ENCODE peak calls at places on chromosome 14, in five cellular contexts. V is astrocyte; W is astrocyte of the spinal cord; J is CD4-positive, CD25-positive, alpha-beta regulatory T cell; Y is fibroblast of pulmonary artery. K is an unnamed sample.
A peak's percentile ranks its signal among the peaks of the same experiment; 100 is the strongest.

GRCh38 chr14:55309761-55310365 is 38.6 kb downstream of the FBXO34 start:
- DNase-seq in J (no peak), W (no peak), V (peak; percentile 21), Y (no peak), K (no peak)

GRCh38 chr14:59277659-59278058 is 89.2 kb downstream of the DAAM1 start:
- DNase-seq in W (peak; percentile 51), V (no peak), Y (no peak), J (no peak), K (no peak)

GRCh38 chr14:90384543-90384911 is 12.3 kb upstream of the CALM1 start:
- DNase-seq in W (no peak), V (peak; percentile 76), J (no peak), Y (no peak), K (peak; percentile 29)

GRCh38 chr14:78567343-78567742 is 397.2 kb downstream of the NRXN3 start:
- DNase-seq in J (no peak), V (peak; percentile 21), Y (no peak), W (peak; percentile 34), K (peak; percentile 46)

GRCh38 chr14:104211242-104211641 is 72.9 kb downstream of the KIF26A start:
- DNase-seq in J (no peak), Y (no peak), V (no peak), W (no peak), K (no peak)

GRCh38 chr14:81533212-81533535 is 479 bp downstream of the SEL1L start:
- DNase-seq in J (no peak), W (no peak), Y (no peak), V (no peak), K (no peak)

GRCh38 chr14:105087308-105087962 is 22.2 kb upstream of the GPR132 start:
- DNase-seq in V (peak; percentile 63), Y (peak; percentile 42), W (peak; percentile 54), J (no peak), K (peak; percentile 62)

GRCh38 chr14:58944226-58944769 is 244.2 kb upstream of the DAAM1 start:
- DNase-seq in Y (no peak), J (no peak), W (no peak), V (no peak), K (peak; percentile 21)

GRCh38 chr14:49984419-49984818 is 91.5 kb downstream of the ARF6 start:
- DNase-seq in V (peak; percentile 57), Y (no peak), W (peak; percentile 63), J (no peak), K (no peak)

GRCh38 chr14:101474563-101475467 is 86.5 kb upstream of the DIO3 start:
- DNase-seq in Y (no peak), V (no peak), J (no peak), W (peak; percentile 40), K (no peak)

GRCh38 chr14:60777856-60778578 is 43.5 kb downstream of the MNAT1 start:
- DNase-seq in Y (peak; percentile 65), W (peak; percentile 90), J (no peak), V (peak; percentile 95), K (peak; percentile 94)

GRCh38 chr14:58697927-58698641 is 60.3 kb downstream of the DACT1 start:
- DNase-seq in V (no peak), Y (no peak), J (no peak), W (no peak), K (no peak)

GRCh38 chr14:54257424-54257823 is 139.4 kb upstream of the CDKN3 start:
- DNase-seq in J (no peak), Y (no peak), W (no peak), V (peak; percentile 39), K (peak; percentile 15)

GRCh38 chr14:48628870-48629269 is 953.5 kb upstream of the MDGA2 start:
- DNase-seq in Y (no peak), W (no peak), J (no peak), V (no peak), K (no peak)

GRCh38 chr14:71592361-71592760 is 339.9 kb upstream of the RGS6 start:
- DNase-seq in W (no peak), V (peak; percentile 29), Y (no peak), J (no peak), K (no peak)

GRCh38 chr14:94360945-94361565 is 27.3 kb downstream of the SERPINA1 start:
- DNase-seq in Y (no peak), W (no peak), V (no peak), J (no peak), K (no peak)

GRCh38 chr14:85087201-85087600 is 442.7 kb upstream of the FLRT2 start:
- DNase-seq in V (peak; percentile 47), W (no peak), J (no peak), Y (no peak), K (peak; percentile 20)

DNA sequence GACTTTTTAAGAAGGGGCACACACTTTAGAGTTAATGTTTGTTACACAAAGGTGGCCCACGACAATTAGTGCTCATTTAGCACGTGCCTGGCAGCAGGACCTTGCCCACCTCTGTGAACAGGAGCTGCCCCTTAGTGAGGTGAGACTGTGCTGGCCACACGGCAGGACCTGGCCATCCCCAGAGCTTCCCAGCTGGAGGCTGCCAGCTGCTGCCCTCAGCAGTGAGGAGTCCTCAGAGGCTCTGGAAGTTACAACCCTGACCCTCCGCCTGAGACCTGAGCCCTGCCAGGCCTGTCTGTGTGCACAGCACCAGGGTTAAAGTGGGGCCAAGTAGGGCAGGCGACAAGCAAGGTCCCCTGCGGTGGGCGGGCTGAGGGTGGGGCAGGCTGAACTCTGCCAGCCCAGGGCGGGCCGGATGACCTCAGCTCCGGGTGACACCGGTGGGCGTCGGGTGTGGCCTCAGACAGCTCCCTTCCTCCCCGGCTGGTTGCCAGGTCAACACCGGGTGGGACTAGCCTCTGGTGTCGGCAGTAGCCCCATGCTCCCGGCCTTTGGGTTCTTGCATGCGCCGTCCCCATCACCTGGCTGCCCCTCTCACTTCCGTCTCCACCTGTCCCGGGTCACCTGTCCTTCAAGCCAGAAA is 9.2 kb upstream of the LBHD2 start:
- DNase-seq in Y (no peak), W (no peak), V (no peak), J (peak; percentile 18), K (no peak)
- H3K4me3 ChIP-seq in Y (peak overlapping the region; percentile 44), W (no peak overlapping the region), V (peak overlapping the region; percentile 17), J (no peak overlapping the region), K (peak overlapping the region; percentile 54)

GRCh38 chr14:73717998-73718741 is 4.0 kb upstream of the PNMA1 start:
- DNase-seq in Y (no peak), W (peak; percentile 61), J (no peak), V (no peak), K (no peak)
- H3K4me3 ChIP-seq in Y (no peak overlapping the region), W (no peak overlapping the region), J (no peak overlapping the region), V (no peak overlapping the region), K (no peak overlapping the region)

GRCh38 chr14:65301862-65302539 is 110.5 kb upstream of the FUT8 start:
- DNase-seq in J (no peak), Y (no peak), W (no peak), V (no peak), K (no peak)
- H3K4me3 ChIP-seq in J (no peak overlapping the region), Y (no peak overlapping the region), W (no peak overlapping the region), V (no peak overlapping the region), K (no peak overlapping the region)

GRCh38 chr14:64659366-64659765 is 44.9 kb upstream of the PLEKHG3 start:
- DNase-seq in W (no peak), Y (no peak), J (no peak), V (no peak), K (peak; percentile 88)

GRCh38 chr14:64656986-64657385 is 47.2 kb upstream of the PLEKHG3 start:
- DNase-seq in J (no peak), V (no peak), W (no peak), Y (peak; percentile 51), K (peak; percentile 98)

GRCh38 chr14:64658201-64658600 is 46.0 kb upstream of the PLEKHG3 start:
- DNase-seq in W (no peak), J (no peak), V (no peak), Y (no peak), K (no peak)

GRCh38 chr14:64654072-64654899 is 49.9 kb upstream of the PLEKHG3 start:
- DNase-seq in Y (peak; percentile 72), V (peak; percentile 91), J (no peak), W (peak; percentile 94), K (peak; percentile 92)

GRCh38 chr14:64654931-64655330 is 49.3 kb upstream of the PLEKHG3 start:
- DNase-seq in V (no peak), W (peak; percentile 86), Y (no peak), J (no peak), K (peak; percentile 42)
- H3K4me3 ChIP-seq in V (no peak overlapping the region), W (no peak overlapping the region), Y (no peak overlapping the region), J (no peak overlapping the region), K (no peak overlapping the region)

DNA sequence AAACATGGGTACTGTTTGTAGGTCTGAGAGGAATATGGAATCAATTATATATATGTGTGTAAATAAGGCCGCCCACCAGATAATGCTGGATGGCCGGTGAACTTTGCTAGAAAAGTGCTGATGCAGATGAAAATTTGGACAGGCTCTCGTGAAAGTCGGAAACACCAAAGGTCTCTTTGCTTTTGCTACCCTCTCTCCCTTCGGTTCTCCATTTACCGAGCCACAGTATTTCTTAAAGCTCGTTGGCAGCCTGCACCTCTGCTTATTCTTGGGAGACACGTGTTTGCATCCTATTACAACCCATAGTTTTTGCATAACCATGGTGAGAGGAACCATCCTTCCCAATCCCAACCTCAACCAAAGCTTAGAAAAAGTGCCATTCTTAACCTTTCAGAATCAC is 109.6 kb downstream of the FOXN3 start:
- DNase-seq in J (no peak), V (no peak), Y (no peak), W (no peak), K (no peak)
- H3K4me3 ChIP-seq in J (no peak overlapping the region), V (no peak overlapping the region), Y (no peak overlapping the region), W (no peak overlapping the region), K (no peak overlapping the region)

GRCh38 chr14:73293782-73294781 is 56.8 kb downstream of the PAPLN start:
- DNase-seq in Y (no peak), J (no peak), V (peak; percentile 16), W (no peak), K (no peak)
- H3K4me3 ChIP-seq in Y (no peak overlapping the region), J (no peak overlapping the region), V (no peak overlapping the region), W (no peak overlapping the region), K (no peak overlapping the region)

GRCh38 chr14:40697221-40697620 is 909.5 kb upstream of the LRFN5 start:
- DNase-seq in W (peak; percentile 0), V (no peak), J (no peak), Y (no peak), K (no peak)
- H3K4me3 ChIP-seq in W (no peak overlapping the region), V (no peak overlapping the region), J (no peak overlapping the region), Y (no peak overlapping the region), K (no peak overlapping the region)

K was measured in AG10803.